ENCODE peak calls at places on chromosomes 2 and 18, in ten cellular contexts. G is T1000; X is HT1080; Z is iPS DF 19.7; C is stimulated activated CD4-positive, alpha-beta T cell treated with anti-CD3 and anti-CD28 coated beads, Interleukin-1b, Interleukin-23, amount 100 ng/mL, for 48 hours; K is AG08396; O is activated effector memory CD4-positive, alpha-beta T cell treated with anti-CD3 and anti-CD28 coated beads, Interleukin-2, amount 50 U/mL, for 16 hours; D is hippocampal formation; S is HTR-8/SVneo; H is upper lobe of right lung. L is an unnamed sample.

GRCh38 chr2:75462714-75463113 is 98.0 kb downstream of the EVA1A start:
- DNase-seq in O (no peak), X (no peak), C (no peak), H (no peak), G (no peak), D (no peak), S (no peak), K (no peak), Z (no peak), L (no peak)

GRCh38 chr2:10647451-10647850 is 42.3 kb downstream of the NOL10 start:
- DNase-seq in D (no peak), H (no peak), G (no peak), X (no peak), C (no peak), Z (no peak), S (no peak), O (no peak), K (no peak), L (no peak)

GRCh38 chr2:215828528-215829184 is 184.7 kb downstream of the MREG start:
- DNase-seq in Z (peak), C (peak), X (peak), K (peak), G (no peak), O (peak), H (peak), D (no peak), S (peak), L (peak)

GRCh38 chr18:52002600-52002999 is 337.4 kb upstream of the DCC start:
- DNase-seq in D (no peak), H (no peak), X (no peak), K (no peak), C (no peak), O (no peak), G (no peak), S (no peak), Z (no peak), L (no peak)

GRCh38 chr2:180191352-180192124 is 184.4 kb upstream of the CWC22 start:
- DNase-seq in Z (no peak), K (peak), H (no peak), X (no peak), D (no peak), C (no peak), S (no peak), O (no peak), G (no peak), L (no peak)

GRCh38 chr18:27931563-27931962 is 245.4 kb downstream of the CDH2 start:
- DNase-seq in Z (no peak), G (no peak), S (no peak), K (no peak), H (no peak), O (no peak), C (no peak), D (no peak), X (no peak), L (no peak)

GRCh38 chr18:68056936-68057335 is 540.4 kb upstream of the DSEL start:
- DNase-seq in G (no peak), C (no peak), D (no peak), K (no peak), Z (no peak), O (no peak), H (no peak), S (no peak), X (no peak), L (no peak)

GRCh38 chr2:238450440-238450861 is 23.7 kb downstream of the ASB1 start:
- DNase-seq in S (no peak), G (no peak), H (no peak), Z (no peak), C (no peak), O (no peak), D (no peak), K (no peak), X (no peak), L (no peak)

GRCh38 chr2:207632575-207633492 is 7.6 kb upstream of the METTL21A start:
- DNase-seq in G (peak), X (peak), C (peak), Z (no peak), O (no peak), S (peak), K (peak), H (no peak), D (no peak), L (peak)

GRCh38 chr2:183709829-183710228 is 585.6 kb downstream of the NUP35 start:
- DNase-seq in K (no peak), H (no peak), O (no peak), D (no peak), S (no peak), C (no peak), G (no peak), Z (no peak), X (no peak), L (no peak)

GRCh38 chr2:104812281-104812680 is 41.6 kb upstream of the POU3F3 start:
- DNase-seq in C (no peak), K (no peak), D (no peak), Z (no peak), O (no peak), G (no peak), H (no peak), X (peak), S (no peak), L (no peak)

GRCh38 chr2:393711-394696 is 106.1 kb upstream of the ALKAL2 start:
- DNase-seq in O (peak), Z (no peak), D (no peak), X (peak), C (peak), K (no peak), G (no peak), S (peak), H (peak), L (peak)

GRCh38 chr2:234571620-234572407 is 74.9 kb upstream of the ARL4C start:
- DNase-seq in D (no peak), G (no peak), H (no peak), C (no peak), S (no peak), Z (no peak), X (no peak), O (no peak), K (no peak), L (no peak)

GRCh38 chr2:86047575-86048382 is 57.9 kb downstream of the POLR1A start:
- DNase-seq in Z (no peak), O (peak), H (no peak), K (no peak), S (no peak), G (no peak), X (no peak), D (no peak), C (no peak), L (no peak)

GRCh38 chr2:120783371-120783791 is 47.7 kb downstream of the GLI2 start:
- DNase-seq in C (no peak), K (no peak), H (no peak), Z (no peak), S (no peak), G (no peak), X (peak), D (no peak), O (no peak), L (no peak)

GRCh38 chr2:110747522-110748488 is 15.4 kb downstream of the ACOXL start:
- DNase-seq in G (no peak), O (no peak), Z (no peak), S (no peak), C (no peak), K (no peak), X (no peak), D (no peak), H (no peak), L (no peak)

GRCh38 chr2:231376857-231377256 is 18.7 kb upstream of the B3GNT7 start:
- DNase-seq in S (no peak), O (no peak), D (no peak), Z (no peak), K (no peak), H (no peak), X (no peak), C (no peak), G (no peak), L (no peak)

GRCh38 chr2:152468832-152469692 is 134.1 kb downstream of the FMNL2 start:
- DNase-seq in H (no peak), D (peak), Z (no peak), S (no peak), X (peak), C (no peak), O (no peak), K (no peak), G (no peak), L (no peak)

GRCh38 chr18:56085561-56085960 is 497.6 kb upstream of the TCF4 start:
- DNase-seq in D (no peak), O (no peak), Z (no peak), C (no peak), H (no peak), K (peak), X (peak), S (no peak), G (no peak), L (no peak)

GRCh38 chr2:35228584-35228983 is 1127.0 kb upstream of the CRIM1 start:
- DNase-seq in C (no peak), O (no peak), K (no peak), D (no peak), S (no peak), Z (peak), X (peak), G (no peak), H (no peak), L (no peak)

GRCh38 chr2:222410534-222410933 is 13.8 kb upstream of the SGPP2 start:
- DNase-seq in Z (peak), X (peak), C (no peak), H (no peak), G (no peak), K (no peak), S (no peak), D (no peak), O (no peak), L (no peak)

GRCh38 chr2:64542071-64543005 is 18.2 kb downstream of the AFTPH start:
- DNase-seq in G (no peak), O (no peak), Z (no peak), K (no peak), X (no peak), S (no peak), H (no peak), D (no peak), C (no peak), L (no peak)

GRCh38 chr2:222751238-222751637 is 79.8 kb downstream of the MOGAT1 start:
- DNase-seq in K (no peak), C (no peak), D (no peak), S (no peak), X (no peak), H (no peak), G (no peak), Z (no peak), O (no peak), L (no peak)

GRCh38 chr2:109467701-109468100 is 146.1 kb downstream of the SEPTIN10 start:
- DNase-seq in K (no peak), O (no peak), D (no peak), S (no peak), H (peak), G (no peak), Z (no peak), X (no peak), C (no peak), L (no peak)

GRCh38 chr2:180208841-180209240 is 201.7 kb upstream of the CWC22 start:
- DNase-seq in S (peak), C (no peak), X (peak), Z (no peak), O (no peak), K (peak), D (no peak), G (no peak), H (no peak), L (no peak)

GRCh38 chr2:202034249-202035088 is 814 bp downstream of the FZD7 start:
- DNase-seq in G (peak), D (no peak), Z (no peak), X (no peak), K (peak), S (no peak), H (peak), O (peak), C (peak), L (peak)

GRCh38 chr2:213161759-213162514 is 10.5 kb upstream of the IKZF2 start:
- DNase-seq in C (no peak), X (no peak), K (no peak), H (no peak), G (no peak), D (no peak), S (no peak), O (no peak), Z (no peak), L (no peak)

GRCh38 chr2:152369176-152369860 is 34.3 kb downstream of the FMNL2 start:
- DNase-seq in Z (no peak), D (no peak), H (no peak), C (no peak), K (peak), X (peak), O (no peak), S (peak), G (peak), L (no peak)

GRCh38 chr2:221943078-221943810 is 355.6 kb downstream of the PAX3 start:
- DNase-seq in G (peak), H (no peak), S (no peak), C (no peak), O (no peak), K (peak), D (peak), Z (no peak), X (peak), L (peak)

GRCh38 chr2:81235601-81236000 is 931.0 kb upstream of the LRRTM1 start:
- DNase-seq in X (no peak), H (no peak), K (no peak), C (no peak), S (no peak), D (no peak), O (no peak), Z (no peak), G (no peak), L (no peak)

GRCh38 chr2:46335404-46335965 is 38.3 kb downstream of the EPAS1 start:
- DNase-seq in O (no peak), C (no peak), H (peak), Z (no peak), X (no peak), G (no peak), K (peak), S (peak), D (no peak), L (no peak)

GRCh38 chr18:77102246-77103040 is 30.1 kb downstream of the MBP start:
- DNase-seq in H (no peak), Z (no peak), C (no peak), D (no peak), K (peak), O (no peak), G (no peak), X (peak), S (no peak), L (no peak)

GRCh38 chr2:1808921-1809551 is 64.7 kb upstream of the PXDN start:
- DNase-seq in Z (no peak), O (no peak), H (no peak), C (no peak), S (no peak), X (no peak), D (no peak), G (no peak), K (no peak), L (no peak)

GRCh38 chr2:212935749-212936148 is 215.7 kb downstream of the IKZF2 start:
- DNase-seq in K (no peak), O (no peak), H (no peak), S (no peak), C (no peak), G (no peak), D (no peak), X (no peak), Z (no peak), L (no peak)

GRCh38 chr18:6219116-6219717 is 195.5 kb downstream of the L3MBTL4 start:
- DNase-seq in X (peak), D (no peak), H (no peak), O (no peak), K (peak), Z (peak), G (no peak), S (peak), C (no peak), L (peak)

GRCh38 chr18:72013512-72013911 is 530.6 kb downstream of the CBLN2 start:
- DNase-seq in C (no peak), O (no peak), K (no peak), S (no peak), H (no peak), D (no peak), Z (no peak), G (peak), X (peak), L (no peak)

GRCh38 chr2:237677951-237678481 is 50.6 kb downstream of the LRRFIP1 start:
- DNase-seq in G (no peak), H (peak), K (peak), O (no peak), D (no peak), X (no peak), Z (no peak), S (no peak), C (no peak), L (no peak)